ENCODE peak calls at places on chromosomes 6 and 20, in ten cellular contexts. D is aorta; Y is tibial nerve; I is heart right ventricle; T is CD8-positive, alpha-beta memory T cell; H is cardiac muscle cell; Q is CD8-positive, alpha-beta T cell; S is fibroblast of mammary gland; K is left ventricle myocardium inferior; B is mesendoderm. Z is an unnamed sample.

GRCh38 chr6:157267109-157267611 is 56.2 kb downstream of the TMEM242 start:
- DNase-seq in D (peak; percentile 37), Y (no peak), I (no peak), T (no peak), H (no peak), Q (no peak), S (no peak), K (no peak), B (no peak), Z (no peak)

GRCh38 chr6:45637611-45638257 is 260.0 kb upstream of the SUPT3H start:
- DNase-seq in D (no peak), Y (peak; percentile 27), I (no peak), T (no peak), H (no peak), Q (no peak), S (no peak), K (no peak), B (no peak), Z (no peak)

GRCh38 chr6:165636415-165637048 is 26.5 kb downstream of the PDE10A start:
- DNase-seq in D (no peak), Y (no peak), I (no peak), T (no peak), H (peak; percentile 43), Q (no peak), S (no peak), K (no peak), B (peak; percentile 66), Z (no peak)

GRCh38 chr20:59777321-59777705 is 156.1 kb downstream of the SYCP2 start:
- DNase-seq in D (peak; percentile 20), Y (no peak), I (no peak), T (no peak), H (no peak), Q (no peak), S (no peak), K (no peak), B (no peak), Z (no peak)

GRCh38 chr6:160279850-160280249 is 21.2 kb upstream of the SLC22A2 start:
- DNase-seq in D (no peak), Y (no peak), I (no peak), T (no peak), H (no peak), Q (no peak), S (peak; percentile 60), K (no peak), B (no peak), Z (no peak)

GRCh38 chr20:39453890-39454289 is 491.7 kb downstream of the DHX35 start:
- DNase-seq in D (no peak), Y (no peak), I (no peak), T (no peak), H (no peak), Q (no peak), S (no peak), K (no peak), B (peak; percentile 8), Z (no peak)

GRCh38 chr6:1081566-1081965 is 230.3 kb upstream of the FOXQ1 start:
- DNase-seq in D (no peak), Y (no peak), I (no peak), T (no peak), H (no peak), Q (no peak), S (peak; percentile 65), K (no peak), B (no peak), Z (no peak)

GRCh38 chr6:92008757-92009502 is 1410.4 kb downstream of the EPHA7 start:
- DNase-seq in D (no peak), Y (no peak), I (no peak), T (no peak), H (no peak), Q (no peak), S (no peak), K (no peak), B (no peak), Z (no peak)

GRCh38 chr6:45965007-45965406 is 50.7 kb downstream of the CLIC5 start:
- DNase-seq in D (no peak), Y (no peak), I (no peak), T (no peak), H (no peak), Q (no peak), S (peak; percentile 46), K (no peak), B (no peak), Z (no peak)

GRCh38 chr6:156901309-156902019 is 124.3 kb downstream of the ARID1B start:
- DNase-seq in D (no peak), Y (no peak), I (no peak), T (no peak), H (no peak), Q (no peak), S (no peak), K (no peak), B (no peak), Z (no peak)

GRCh38 chr20:62631336-62632317 is 10.7 kb upstream of the SLCO4A1 start:
- DNase-seq in D (no peak), Y (no peak), I (no peak), T (no peak), H (no peak), Q (no peak), S (no peak), K (no peak), B (no peak), Z (no peak)

DNA sequence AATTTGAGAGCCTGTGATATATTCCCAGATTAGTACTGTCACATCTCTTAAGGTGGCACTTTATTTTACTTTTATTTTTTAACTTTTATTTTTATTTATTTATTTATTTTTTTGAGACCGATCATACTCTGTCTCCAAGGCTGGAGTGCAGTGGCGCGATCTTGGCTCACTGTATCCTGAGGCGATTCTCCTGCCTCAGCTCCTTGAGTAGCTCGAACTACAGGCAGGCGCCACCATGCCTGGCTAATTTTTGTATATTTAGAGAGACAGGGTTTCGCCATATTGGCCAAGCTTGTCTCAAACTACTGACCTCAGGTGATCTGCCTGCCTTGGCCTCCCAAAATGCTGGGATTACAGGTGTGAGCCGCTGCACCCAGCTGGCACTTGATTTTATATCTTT is 232.9 kb downstream of the SOX4 start:
- DNase-seq in D (no peak), Y (no peak), I (no peak), T (no peak), H (no peak), Q (no peak), S (no peak), K (no peak), B (no peak), Z (no peak)
- H3K4me3 ChIP-seq in D (no peak overlapping the region), Y (no peak overlapping the region), I (no peak overlapping the region), T (no peak overlapping the region), H (no peak overlapping the region), Q (no peak overlapping the region), S (no peak overlapping the region), K (no peak overlapping the region), B (no peak overlapping the region), Z (no peak overlapping the region)

GRCh38 chr20:13312300-13312699 is 91.2 kb downstream of the ISM1 start:
- DNase-seq in D (no peak), Y (no peak), I (no peak), T (no peak), H (no peak), Q (no peak), S (no peak), K (no peak), B (no peak), Z (no peak)
- H3K4me3 ChIP-seq in D (no peak overlapping the region), Y (no peak overlapping the region), I (no peak overlapping the region), T (no peak overlapping the region), H (no peak overlapping the region), Q (no peak overlapping the region), S (no peak overlapping the region), K (no peak overlapping the region), B (no peak overlapping the region), Z (no peak overlapping the region)

DNA sequence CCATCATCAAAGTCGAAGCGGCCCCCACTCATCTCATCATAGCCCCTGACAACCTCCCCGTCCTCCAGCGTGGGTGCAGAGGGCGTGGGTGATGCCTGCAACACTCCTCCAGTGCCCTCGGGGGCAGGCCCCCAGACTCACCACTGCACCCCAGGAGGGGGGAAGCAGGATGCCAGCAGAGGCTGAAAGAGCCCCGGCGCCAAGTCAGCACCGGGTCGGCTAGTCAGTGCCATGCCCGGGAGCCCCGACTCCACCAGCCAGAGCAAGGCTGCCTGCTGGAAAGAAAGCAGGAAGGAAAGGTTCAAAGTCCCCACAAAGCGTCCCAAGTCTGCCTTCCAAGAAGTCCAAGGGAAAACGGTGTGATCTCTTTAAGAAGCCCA is 324 bp downstream of the JPH2 start:
- DNase-seq in D (peak; percentile 71), Y (no peak), I (no peak), T (no peak), H (no peak), Q (no peak), S (no peak), K (no peak), B (no peak), Z (no peak)
- H3K4me3 ChIP-seq in D (peak overlapping the region; percentile 81), Y (peak overlapping the region; percentile 13), I (peak overlapping the region; percentile 29), T (no peak overlapping the region), H (peak overlapping the region; percentile 95), Q (peak overlapping the region; percentile 29), S (peak overlapping the region; percentile 40), K (peak overlapping the region; percentile 72), B (peak overlapping the region; percentile 8), Z (no peak overlapping the region)

DNA sequence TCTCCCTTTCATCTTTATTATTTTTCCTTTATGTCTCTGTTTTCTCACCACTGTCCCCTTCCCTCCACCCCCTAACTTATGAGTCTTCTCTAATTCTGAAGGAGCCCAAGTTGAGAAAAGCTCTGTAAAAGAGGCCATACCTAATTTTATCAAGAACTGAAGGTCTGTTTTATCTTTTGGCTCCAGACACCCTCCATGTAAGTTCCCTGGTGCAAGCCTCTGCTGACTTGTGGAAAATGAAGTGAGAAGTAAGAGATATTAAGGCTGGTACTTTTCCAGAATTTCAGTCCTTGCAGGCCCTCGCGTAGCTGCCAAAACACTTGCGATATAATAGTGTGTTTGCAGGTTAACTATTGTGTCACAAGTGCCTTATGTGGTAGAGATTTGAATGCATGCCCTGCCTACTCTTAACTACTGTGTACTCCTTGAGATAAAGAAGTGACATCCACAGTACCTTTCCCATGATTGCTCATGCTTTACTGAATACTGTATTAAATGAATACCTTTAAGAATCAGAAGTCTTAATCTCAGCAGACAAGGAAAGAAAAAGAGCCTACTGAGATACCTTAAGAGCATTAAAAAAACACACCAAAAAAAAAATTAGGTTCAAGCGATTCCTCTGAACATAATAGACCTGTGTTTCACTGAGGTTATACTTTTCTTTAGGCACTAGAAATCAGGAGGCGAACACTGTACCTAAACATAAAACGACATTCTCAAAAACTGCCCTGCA is 143.6 kb upstream of the ZNF184 start:
- DNase-seq in D (no peak), Y (no peak), I (no peak), T (no peak), H (no peak), Q (no peak), S (no peak), K (no peak), B (no peak), Z (no peak)
- H3K4me3 ChIP-seq in D (no peak overlapping the region), Y (no peak overlapping the region), I (no peak overlapping the region), T (no peak overlapping the region), H (peak overlapping the region; percentile 54), Q (no peak overlapping the region), S (peak overlapping the region; percentile 68), K (peak overlapping the region; percentile 55), B (no peak overlapping the region), Z (peak overlapping the region; percentile 76)

GRCh38 chr20:46709055-46709458 is 392 bp upstream of the SLC2A10 start:
- DNase-seq in D (no peak), Y (no peak), I (no peak), T (no peak), H (no peak), Q (no peak), S (no peak), K (no peak), B (no peak), Z (no peak)
- H3K4me3 ChIP-seq in D (peak overlapping the region; percentile 51), Y (peak overlapping the region; percentile 49), I (peak overlapping the region; percentile 86), T (no peak overlapping the region), H (peak overlapping the region; percentile 39), Q (no peak overlapping the region), S (peak overlapping the region; percentile 15), K (peak overlapping the region; percentile 79), B (no peak overlapping the region), Z (no peak overlapping the region)